ENCODE peak calls at places on chromosomes 6 and 20, in four cellular contexts. L is K562, N is GM12892, Q is SK-N-SH. Z is an unnamed sample.

GRCh38 chr20:881051-881820 is 34.9 kb downstream of the ANGPT4 start:
- DNase-seq in N (no peak), Q (no peak), L (no peak), Z (no peak)

GRCh38 chr6:35601331-35602132 is 87.2 kb downstream of the FKBP5 start:
- DNase-seq in L (no peak), N (no peak), Q (peak), Z (peak)

GRCh38 chr6:37517411-37517812 is 17.7 kb upstream of the CCDC167 start:
- DNase-seq in N (no peak), L (no peak), Q (no peak), Z (no peak)

GRCh38 chr20:43388267-43389081 is 69.2 kb upstream of the SRSF6 start:
- DNase-seq in L (no peak), Q (no peak), N (no peak), Z (no peak)

GRCh38 chr20:58131111-58131510 is 97.3 kb downstream of the ANKRD60 start:
- DNase-seq in Q (no peak), L (no peak), N (no peak), Z (no peak)

GRCh38 chr6:39861663-39862062 is 69.5 kb downstream of the DAAM2 start:
- DNase-seq in N (no peak), Q (no peak), L (no peak), Z (no peak)

GRCh38 chr6:108113557-108114519 is 39.3 kb upstream of the OSTM1 start:
- DNase-seq in N (no peak), Q (peak), L (peak), Z (peak)

GRCh38 chr6:56025785-56026184 is 150.4 kb upstream of the BMP5 start:
- DNase-seq in L (no peak), Q (no peak), N (no peak), Z (no peak)

GRCh38 chr20:37994512-37994911 is 38.7 kb downstream of the TTI1 start:
- DNase-seq in N (no peak), Q (no peak), L (no peak), Z (no peak)

GRCh38 chr6:36946526-36946925 is 8.0 kb upstream of the PI16 start:
- DNase-seq in N (no peak), L (peak), Q (no peak), Z (no peak)

GRCh38 chr6:29232725-29233124 is 62.0 kb downstream of the OR2J2 start:
- DNase-seq in Q (no peak), L (no peak), N (no peak), Z (no peak)

GRCh38 chr20:13638162-13638495 is 603 bp downstream of the TASP1 start:
- DNase-seq in L (peak), N (no peak), Q (no peak), Z (no peak)

GRCh38 chr6:26336355-26337198 is 28.4 kb upstream of the BTN3A2 start:
- DNase-seq in N (no peak), L (peak), Q (no peak), Z (no peak)

GRCh38 chr6:2861071-2861821 is 19.6 kb upstream of the SERPINB1 start:
- DNase-seq in L (no peak), Q (no peak), N (no peak), Z (no peak)

GRCh38 chr20:25077610-25078169 is 4.3 kb downstream of the VSX1 start:
- DNase-seq in Q (peak), N (no peak), L (no peak), Z (no peak)

GRCh38 chr6:119591235-119591634 is 241.7 kb upstream of the MAN1A1 start:
- DNase-seq in Q (no peak), L (no peak), N (no peak), Z (no peak)

GRCh38 chr6:119590066-119590465 is 240.5 kb upstream of the MAN1A1 start:
- DNase-seq in Q (no peak), L (no peak), N (no peak), Z (no peak)

GRCh38 chr6:119586250-119586882 is 236.8 kb upstream of the MAN1A1 start:
- DNase-seq in Q (no peak), N (no peak), L (no peak), Z (no peak)

GRCh38 chr6:119584088-119584487 is 234.5 kb upstream of the MAN1A1 start:
- DNase-seq in L (no peak), Q (no peak), N (no peak), Z (no peak)

GRCh38 chr6:119587537-119587936 is 238.0 kb upstream of the MAN1A1 start:
- DNase-seq in Q (no peak), L (no peak), N (no peak), Z (no peak)
- TF ChIP-seq TAF1 in Q (no peak), L (no peak), N (no peak), Z (no peak)

GRCh38 chr6:112286010-112286409 is 31.6 kb upstream of the LAMA4 start:
- DNase-seq in L (no peak), N (no peak), Q (peak), Z (no peak)

GRCh38 chr6:112291161-112291762 is 36.9 kb upstream of the LAMA4 start:
- DNase-seq in L (no peak), N (no peak), Q (no peak), Z (no peak)

GRCh38 chr6:112286756-112287155 is 32.4 kb upstream of the LAMA4 start:
- DNase-seq in L (no peak), N (no peak), Q (no peak), Z (no peak)

GRCh38 chr6:112287836-112288235 is 33.5 kb upstream of the LAMA4 start:
- DNase-seq in N (no peak), L (no peak), Q (no peak), Z (no peak)

GRCh38 chr6:112289039-112289566 is 34.7 kb upstream of the LAMA4 start:
- DNase-seq in N (no peak), Q (no peak), L (no peak), Z (no peak)
- TF ChIP-seq TAF1 in N (no peak), Q (no peak), L (no peak), Z (no peak)

DNA sequence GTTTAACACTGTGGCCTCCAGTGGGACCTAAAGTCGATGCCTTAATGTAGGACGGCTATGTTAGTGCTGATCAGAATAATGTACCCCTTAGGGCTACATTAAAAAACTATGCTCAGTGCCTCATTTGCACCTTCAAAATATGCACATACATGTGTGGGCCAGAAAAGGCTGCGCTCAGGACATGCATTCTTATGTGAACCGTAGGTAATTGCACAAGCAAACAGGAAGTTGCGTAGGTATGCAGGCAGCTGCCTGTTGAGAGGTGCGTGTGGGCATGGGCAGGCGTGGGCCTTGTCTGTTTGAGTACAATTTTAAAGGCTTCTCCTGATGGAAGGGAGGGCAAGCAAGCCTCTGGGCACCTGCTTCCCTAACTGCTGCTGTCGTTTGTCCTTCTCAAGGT is 116.2 kb upstream of the JAG1 start:
- DNase-seq in N (no peak), L (no peak), Q (no peak), Z (no peak)
- TF ChIP-seq TAF1 in N (no peak), L (no peak), Q (no peak), Z (no peak)

GRCh38 chr6:8075185-8075584 is 11.0 kb upstream of the BLOC1S5 start:
- DNase-seq in Q (no peak), L (no peak), N (no peak), Z (no peak)
- TF ChIP-seq TAF1 in Q (no peak), L (no peak), N (no peak), Z (no peak)

GRCh38 chr20:44834693-44835092 is 24.3 kb upstream of the RIMS4 start:
- DNase-seq in N (no peak), Q (no peak), L (no peak), Z (no peak)
- TF ChIP-seq TAF1 in N (no peak), Q (no peak), L (no peak), Z (no peak)

GRCh38 chr6:142235247-142235646 is 66.6 kb upstream of the ADGRG6 start:
- DNase-seq in L (no peak), N (no peak), Q (no peak), Z (no peak)
- TF ChIP-seq TAF1 in L (no peak), N (no peak), Q (no peak), Z (no peak)